ENCODE peak calls at places on chromosomes 4 and X, in seven cellular contexts. K is cardiac muscle cell; O is astrocyte of the spinal cord; V is dorsolateral prefrontal cortex; C is CD8-positive, alpha-beta T cell; U is right atrium auricular region; J is mammary epithelial cell. F is an unnamed sample.

GRCh38 chrX:16946971-16947562 is 609 bp downstream of the REPS2 start:
- DNase-seq in K (no peak), C (no peak), V (no peak), O (no peak), U (no peak), J (no peak), F (no peak)

GRCh38 chrX:69066966-69067525 is 98.2 kb downstream of the PJA1 start:
- DNase-seq in U (no peak), O (no peak), J (no peak), V (no peak), K (peak; percentile 19), C (peak; percentile 29), F (no peak)

GRCh38 chr4:158169931-158170690 is 2.7 kb downstream of the GASK1B start:
- DNase-seq in V (no peak), U (no peak), O (peak; percentile 43), J (peak; percentile 61), K (peak; percentile 60), C (no peak), F (no peak)

GRCh38 chr4:110780538-110780937 is 157.7 kb upstream of the PITX2 start:
- DNase-seq in O (no peak), J (no peak), U (no peak), C (no peak), V (no peak), K (no peak), F (no peak)

GRCh38 chr4:103008875-103009729 is 10.4 kb downstream of the SLC9B1 start:
- DNase-seq in K (peak; percentile 87), J (peak; percentile 56), C (no peak), O (peak; percentile 75), V (no peak), U (no peak), F (no peak)

GRCh38 chr4:67344594-67345380 is 200.5 kb downstream of the CENPC start:
- DNase-seq in J (no peak), C (no peak), V (no peak), K (no peak), U (no peak), O (no peak), F (no peak)

GRCh38 chr4:127781303-127782024 is 658 bp upstream of the HSPA4L start:
- DNase-seq in K (peak; percentile 70), O (peak; percentile 57), V (no peak), J (no peak), U (peak; percentile 66), C (no peak), F (no peak)

GRCh38 chr4:3372933-3373465 is 68.8 kb upstream of the HGFAC start:
- DNase-seq in C (no peak), U (peak; percentile 72), V (no peak), O (peak; percentile 5), J (no peak), K (no peak), F (peak; percentile 91)

GRCh38 chr4:151865744-151866143 is 104.9 kb upstream of the GATB start:
- DNase-seq in J (no peak), C (no peak), U (no peak), V (no peak), K (no peak), O (no peak), F (no peak)

GRCh38 chr4:27327421-27328181 is 467.0 kb downstream of the STIM2 start:
- DNase-seq in V (no peak), U (no peak), K (no peak), C (no peak), J (no peak), O (no peak), F (no peak)

GRCh38 chr4:155657169-155657568 is 9.5 kb upstream of the GUCY1A1 start:
- DNase-seq in V (no peak), U (no peak), J (no peak), K (no peak), C (no peak), O (no peak), F (no peak)

GRCh38 chrX:13432376-13432775 is 112.5 kb upstream of the ATXN3L start:
- DNase-seq in V (no peak), C (no peak), K (peak; percentile 92), U (no peak), J (peak; percentile 87), O (peak; percentile 93), F (no peak)

GRCh38 chr4:121789960-121790829 is 10.9 kb upstream of the EXOSC9 start:
- DNase-seq in K (peak; percentile 64), J (peak; percentile 58), V (no peak), U (no peak), O (peak; percentile 83), C (no peak), F (no peak)

GRCh38 chr4:144734522-144734921 is 88.6 kb downstream of the HHIP start:
- DNase-seq in C (no peak), J (peak; percentile 89), V (no peak), O (peak; percentile 74), K (no peak), U (no peak), F (no peak)

GRCh38 chr4:148651991-148652390 is 209.8 kb upstream of the NR3C2 start:
- DNase-seq in O (no peak), V (no peak), U (no peak), C (no peak), K (no peak), J (no peak), F (no peak)

GRCh38 chr4:30103455-30103854 is 616.7 kb upstream of the PCDH7 start:
- DNase-seq in J (peak; percentile 14), U (no peak), V (no peak), C (no peak), K (peak; percentile 9), O (peak; percentile 26), F (no peak)

GRCh38 chr4:53614616-53615015 is 23.3 kb upstream of the LNX1 start:
- DNase-seq in J (no peak), K (no peak), C (no peak), O (no peak), V (no peak), U (no peak), F (no peak)

GRCh38 chr4:53688186-53688790 is 97.0 kb upstream of the LNX1 start:
- DNase-seq in V (no peak), J (peak; percentile 97), K (peak; percentile 99), U (no peak), O (peak; percentile 99), C (no peak), F (no peak)

GRCh38 chr4:75995727-75996126 is 5.0 kb upstream of the SDAD1 start:
- DNase-seq in K (peak; percentile 71), C (no peak), J (peak; percentile 52), V (no peak), O (peak; percentile 60), U (no peak), F (no peak)

GRCh38 chrX:723781-724180 is 93.2 kb downstream of the SHOX start:
- DNase-seq in U (no peak), K (peak; percentile 1), V (no peak), O (no peak), C (no peak), J (no peak), F (no peak)

GRCh38 chr4:154727540-154727939 is 16.3 kb upstream of the LRAT start:
- DNase-seq in J (no peak), C (no peak), K (no peak), U (no peak), V (no peak), O (no peak), F (no peak)

GRCh38 chr4:175951794-175952193 is 113.8 kb upstream of the WDR17 start:
- DNase-seq in V (no peak), J (peak; percentile 37), C (no peak), U (no peak), O (peak; percentile 33), K (no peak), F (peak; percentile 70)

GRCh38 chr4:175954685-175955084 is 111.0 kb upstream of the WDR17 start:
- DNase-seq in V (no peak), K (no peak), U (no peak), O (no peak), C (no peak), J (no peak), F (no peak)

DNA sequence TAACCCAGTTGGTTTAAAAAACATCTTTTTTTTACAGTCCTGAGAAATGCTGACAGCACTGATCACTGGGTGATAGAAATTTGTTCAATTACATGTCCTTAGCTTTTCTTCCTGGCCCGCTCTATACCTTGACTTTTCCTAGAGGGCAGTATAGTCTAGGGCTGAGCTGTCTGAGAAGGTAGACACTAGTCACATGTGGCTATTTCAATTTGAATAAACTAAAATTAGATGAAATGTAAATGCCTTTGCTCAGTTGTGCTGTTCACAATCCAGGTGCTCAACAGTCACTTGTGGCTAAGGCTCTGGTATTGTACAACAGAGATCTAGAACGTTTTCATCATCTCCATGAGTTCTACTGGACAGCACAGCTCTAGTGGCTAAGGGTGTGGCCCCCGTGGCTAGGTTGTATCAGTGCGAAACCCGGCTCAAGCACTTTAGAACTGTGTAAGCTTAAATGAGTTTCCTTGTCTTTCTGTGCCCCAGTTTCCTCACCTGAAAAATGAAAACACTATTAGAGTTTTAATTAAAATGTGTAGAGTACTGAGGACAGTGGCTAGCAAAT is 111.6 kb upstream of the WDR17 start:
- DNase-seq in V (no peak), O (no peak), U (no peak), J (no peak), K (no peak), C (no peak), F (no peak)
- TF ChIP-seq CTCF in V (no peak), O (peak; percentile 31), U (no peak), J (peak; percentile 11), K (no peak), C (no peak), F (no peak)

GRCh38 chr4:6929339-6929734 is 19.7 kb downstream of the TBC1D14 start:
- DNase-seq in C (no peak), K (no peak), V (no peak), J (no peak), O (no peak), U (no peak), F (no peak)
- H3K4me3 ChIP-seq in C (no peak overlapping the region), K (no peak overlapping the region), V (no peak overlapping the region), J (no peak overlapping the region), O (no peak overlapping the region), U (no peak overlapping the region), F (peak overlapping the region; percentile 12)

GRCh38 chr4:131644619-131645018 is 1504.5 kb upstream of the PCDH10 start:
- DNase-seq in K (peak; percentile 76), V (no peak), O (peak; percentile 22), U (no peak), C (no peak), J (peak; percentile 45), F (no peak)
- TF ChIP-seq CTCF in K (peak; percentile 70), V (no peak), O (peak; percentile 54), U (no peak), C (no peak), J (peak; percentile 78), F (no peak)

GRCh38 chrX:2829066-2829430 is 318 bp downstream of the GYG2 start:
- DNase-seq in V (no peak), K (no peak), C (peak; percentile 29), O (no peak), J (no peak), U (no peak), F (no peak)
- H3K4me3 ChIP-seq in V (peak overlapping the region; percentile 28), K (peak overlapping the region; percentile 72), C (no peak overlapping the region), O (peak overlapping the region; percentile 30), J (no peak overlapping the region), U (peak overlapping the region; percentile 11), F (no peak overlapping the region)